ENCODE peak calls at places on chromosomes 3 and 15, in nine cellular contexts. X, M, H, J, Y, R, O, E and Q are unnamed samples.

GRCh38 chr15:30939161-30939560 is 35.4 kb downstream of the FAN1 start:
- DNase-seq in X (no peak), O (no peak), R (no peak), J (no peak), M (no peak), E (no peak), H (no peak), Y (no peak), Q (no peak)

GRCh38 chr15:23002920-23003319 is 22.8 kb upstream of the CYFIP1 start:
- DNase-seq in X (no peak), M (no peak), H (no peak), E (no peak), J (no peak), O (no peak), R (peak), Y (no peak), Q (no peak)

GRCh38 chr3:115784739-115785571 is 161.6 kb downstream of the GAP43 start:
- DNase-seq in E (no peak), Y (no peak), O (no peak), J (peak), X (no peak), H (peak), R (no peak), M (no peak), Q (no peak)

GRCh38 chr15:71051539-71051938 is 63.7 kb upstream of the THSD4 start:
- DNase-seq in Y (no peak), R (no peak), X (no peak), E (no peak), M (no peak), O (no peak), H (peak), J (peak), Q (no peak)

GRCh38 chr3:52323526-52324295 is 7.6 kb downstream of the DNAH1 start:
- DNase-seq in J (no peak), Y (no peak), X (no peak), E (no peak), O (no peak), M (peak), R (no peak), H (peak), Q (no peak)

GRCh38 chr3:39705351-39705900 is 104.0 kb upstream of the MYRIP start:
- DNase-seq in M (no peak), E (no peak), J (peak), O (no peak), H (peak), R (no peak), X (no peak), Y (no peak), Q (no peak)

GRCh38 chr15:66094331-66094730 is 159.2 kb downstream of the MEGF11 start:
- DNase-seq in J (no peak), X (no peak), H (no peak), E (no peak), R (peak), Y (no peak), O (no peak), M (no peak), Q (no peak)

GRCh38 chr3:27659279-27660021 is 62.7 kb downstream of the EOMES start:
- DNase-seq in H (peak), X (peak), J (peak), E (no peak), O (peak), M (peak), Y (no peak), R (no peak), Q (peak)

GRCh38 chr3:70261283-70261682 is 51.2 kb downstream of the MDFIC2 start:
- DNase-seq in Y (no peak), R (no peak), M (no peak), J (no peak), X (peak), O (no peak), E (no peak), H (no peak), Q (no peak)

GRCh38 chr3:46558184-46559029 is 7.7 kb downstream of the LRRC2 start:
- DNase-seq in X (peak), E (peak), R (peak), M (peak), J (peak), O (peak), H (peak), Y (peak), Q (peak)

GRCh38 chr3:13877911-13878710 is 1.8 kb downstream of the WNT7A start:
- DNase-seq in M (no peak), O (no peak), E (no peak), X (no peak), J (no peak), R (no peak), H (no peak), Y (no peak), Q (no peak)

GRCh38 chr3:56796202-56796601 is 5.5 kb downstream of the ARHGEF3 start:
- DNase-seq in M (no peak), Y (no peak), X (no peak), H (peak), J (no peak), O (no peak), R (peak), E (no peak), Q (no peak)

GRCh38 chr15:83626171-83626802 is 27.6 kb upstream of the ADAMTSL3 start:
- DNase-seq in X (no peak), O (no peak), R (no peak), J (peak), H (no peak), M (no peak), E (no peak), Y (no peak), Q (no peak)

GRCh38 chr15:28977377-28978010 is 91.7 kb downstream of the APBA2 start:
- DNase-seq in Y (no peak), X (peak), E (no peak), M (no peak), H (peak), R (no peak), J (peak), O (peak), Q (no peak)

GRCh38 chr15:88428053-88428452 is 39.1 kb downstream of the MRPL46 start:
- DNase-seq in M (no peak), O (no peak), Y (no peak), J (no peak), H (no peak), R (no peak), X (no peak), E (no peak), Q (no peak)

GRCh38 chr15:99564221-99565030 is 1.4 kb upstream of the MEF2A start:
- DNase-seq in R (peak), H (peak), Y (no peak), X (no peak), J (peak), E (no peak), O (peak), M (no peak), Q (no peak)

GRCh38 chr3:59879033-59879655 is 829.3 kb upstream of the CFAP20DC start:
- DNase-seq in O (no peak), E (no peak), X (no peak), H (no peak), R (no peak), M (no peak), Y (no peak), J (no peak), Q (no peak)

GRCh38 chr3:16319307-16319706 is 54.3 kb downstream of the OXNAD1 start:
- DNase-seq in X (peak), R (no peak), H (no peak), J (no peak), Y (no peak), M (no peak), O (peak), E (no peak), Q (peak)

GRCh38 chr3:135513106-135514063 is 452.1 kb upstream of the PPP2R3A start:
- DNase-seq in O (peak), Y (no peak), M (no peak), X (peak), E (no peak), J (peak), R (no peak), H (peak), Q (no peak)

GRCh38 chr3:39189648-39190269 is 2.6 kb downstream of the XIRP1 start:
- DNase-seq in Y (no peak), J (peak), X (peak), M (no peak), H (peak), R (peak), E (no peak), O (peak), Q (peak)

GRCh38 chr3:114152519-114153151 is 26.2 kb downstream of the DRD3 start:
- DNase-seq in M (peak), X (peak), J (peak), O (peak), R (peak), H (peak), E (peak), Y (peak), Q (peak)

GRCh38 chr3:43178891-43179366 is 73.0 kb upstream of the POMGNT2 start:
- DNase-seq in M (no peak), X (peak), E (no peak), Y (no peak), O (no peak), J (peak), R (no peak), H (peak), Q (no peak)

GRCh38 chr3:110685630-110686029 is 386.0 kb upstream of the NECTIN3 start:
- DNase-seq in J (no peak), R (no peak), O (no peak), E (no peak), H (no peak), M (no peak), X (no peak), Y (no peak), Q (no peak)

GRCh38 chr15:91710072-91710471 is 143.4 kb upstream of the SLCO3A1 start:
- DNase-seq in R (no peak), X (no peak), H (no peak), J (no peak), M (no peak), E (no peak), O (no peak), Y (no peak), Q (no peak)

GRCh38 chr3:48899298-48899697 is 616 bp upstream of the SLC25A20 start:
- DNase-seq in O (no peak), E (no peak), H (no peak), R (no peak), X (no peak), M (no peak), Y (no peak), J (peak), Q (no peak)
- TF ChIP-seq CTCF in O (no peak), E (no peak), H (no peak), R (no peak), X (no peak), M (no peak), Y (no peak), J (no peak), Q (no peak)

DNA sequence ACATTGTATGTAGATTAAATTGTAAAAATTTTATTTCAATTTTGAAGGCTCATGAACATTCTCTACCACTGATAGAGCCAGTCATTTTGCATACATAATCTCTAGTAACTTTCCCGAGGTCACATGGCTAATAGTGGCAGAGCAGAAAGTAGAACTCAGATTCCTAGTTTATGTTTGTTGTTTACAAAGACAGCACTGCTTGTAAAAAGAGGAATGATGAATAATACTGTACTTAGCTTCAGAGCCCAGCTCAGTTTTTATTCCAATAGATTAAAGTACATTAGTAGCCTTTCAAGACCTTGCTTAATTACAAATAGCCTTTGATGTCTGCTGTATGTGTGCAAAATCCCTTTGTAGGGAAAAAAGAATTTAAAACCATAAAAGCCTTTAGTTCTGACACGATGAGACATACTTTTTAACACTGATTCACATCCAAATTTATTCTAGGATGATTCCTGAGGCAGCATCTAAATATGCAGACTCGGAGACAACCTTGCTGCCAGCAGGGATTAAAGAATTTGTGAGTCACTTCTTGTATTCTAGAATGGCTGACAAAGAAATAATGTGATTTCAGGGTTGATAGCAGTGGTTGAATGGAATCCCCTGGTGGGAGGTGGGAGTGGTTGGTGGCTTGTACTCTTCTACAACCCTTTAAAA is 324.2 kb upstream of the TGFBR2 start:
- DNase-seq in R (no peak), Y (no peak), J (peak), E (no peak), O (peak), M (no peak), X (peak), H (peak), Q (no peak)
- TF ChIP-seq CTCF in R (no peak), Y (no peak), J (no peak), E (no peak), O (no peak), M (no peak), X (no peak), H (peak), Q (no peak)

DNA sequence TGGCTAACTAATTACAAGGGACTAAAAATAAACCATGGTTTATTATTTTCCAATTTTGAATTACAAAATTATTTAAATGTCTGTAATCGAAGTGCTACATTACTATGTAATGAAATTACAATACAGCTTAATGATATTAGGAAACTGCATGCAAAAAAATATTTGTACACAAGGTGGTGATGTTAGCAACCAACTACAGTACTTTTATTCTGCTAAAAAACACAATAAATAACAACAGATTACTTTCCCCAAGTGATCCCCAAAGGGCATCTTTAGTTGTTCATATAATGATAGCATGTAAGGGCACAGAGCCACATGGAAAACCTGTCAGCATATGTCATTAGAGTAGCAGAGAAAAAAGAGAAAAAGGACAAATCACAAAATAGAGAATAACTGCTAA is 147.5 kb upstream of the SOX2 start:
- DNase-seq in J (no peak), E (no peak), R (no peak), M (no peak), Y (no peak), H (no peak), X (no peak), O (no peak), Q (no peak)
- TF ChIP-seq CTCF in J (no peak), E (no peak), R (no peak), M (no peak), Y (no peak), H (no peak), X (no peak), O (no peak), Q (no peak)

GRCh38 chr3:123296261-123296660 is 94.5 kb downstream of the SEC22A start:
- DNase-seq in X (no peak), O (no peak), R (peak), J (no peak), E (no peak), H (no peak), M (peak), Y (no peak), Q (no peak)

GRCh38 chr3:123295901-123296250 is 94.1 kb downstream of the SEC22A start:
- DNase-seq in M (no peak), J (no peak), H (no peak), X (no peak), R (peak), Y (no peak), O (no peak), E (no peak), Q (no peak)

GRCh38 chr3:123296836-123297626 is 95.3 kb downstream of the SEC22A start:
- DNase-seq in E (no peak), J (no peak), X (no peak), M (peak), R (peak), O (no peak), Y (no peak), H (no peak), Q (no peak)

GRCh38 chr3:123294296-123294938 is 92.7 kb downstream of the SEC22A start:
- DNase-seq in O (no peak), M (no peak), H (no peak), R (peak), Y (no peak), E (no peak), X (no peak), J (no peak), Q (no peak)

GRCh38 chr3:123295171-123295900 is 93.6 kb downstream of the SEC22A start:
- DNase-seq in H (no peak), M (no peak), Y (no peak), J (no peak), X (no peak), E (no peak), R (peak), O (no peak), Q (no peak)
- TF ChIP-seq CTCF in H (no peak), M (no peak), Y (no peak), J (no peak), X (no peak), E (no peak), R (no peak), O (no peak), Q (no peak)

GRCh38 chr15:50236433-50236832 is 29.1 kb downstream of the HDC start:
- DNase-seq in M (no peak), E (no peak), Y (no peak), X (no peak), R (no peak), J (no peak), O (no peak), H (no peak), Q (no peak)

GRCh38 chr15:50244153-50244552 is 21.4 kb downstream of the HDC start:
- DNase-seq in J (no peak), E (no peak), H (no peak), M (no peak), O (no peak), R (no peak), Y (no peak), X (no peak), Q (no peak)

GRCh38 chr15:50238263-50238662 is 27.3 kb downstream of the HDC start:
- DNase-seq in X (no peak), J (no peak), H (no peak), E (no peak), O (no peak), M (no peak), Y (no peak), R (no peak), Q (no peak)

GRCh38 chr15:50244959-50245624 is 20.4 kb downstream of the HDC start:
- DNase-seq in E (no peak), X (no peak), Y (no peak), O (no peak), M (no peak), R (no peak), H (no peak), J (no peak), Q (no peak)

DNA sequence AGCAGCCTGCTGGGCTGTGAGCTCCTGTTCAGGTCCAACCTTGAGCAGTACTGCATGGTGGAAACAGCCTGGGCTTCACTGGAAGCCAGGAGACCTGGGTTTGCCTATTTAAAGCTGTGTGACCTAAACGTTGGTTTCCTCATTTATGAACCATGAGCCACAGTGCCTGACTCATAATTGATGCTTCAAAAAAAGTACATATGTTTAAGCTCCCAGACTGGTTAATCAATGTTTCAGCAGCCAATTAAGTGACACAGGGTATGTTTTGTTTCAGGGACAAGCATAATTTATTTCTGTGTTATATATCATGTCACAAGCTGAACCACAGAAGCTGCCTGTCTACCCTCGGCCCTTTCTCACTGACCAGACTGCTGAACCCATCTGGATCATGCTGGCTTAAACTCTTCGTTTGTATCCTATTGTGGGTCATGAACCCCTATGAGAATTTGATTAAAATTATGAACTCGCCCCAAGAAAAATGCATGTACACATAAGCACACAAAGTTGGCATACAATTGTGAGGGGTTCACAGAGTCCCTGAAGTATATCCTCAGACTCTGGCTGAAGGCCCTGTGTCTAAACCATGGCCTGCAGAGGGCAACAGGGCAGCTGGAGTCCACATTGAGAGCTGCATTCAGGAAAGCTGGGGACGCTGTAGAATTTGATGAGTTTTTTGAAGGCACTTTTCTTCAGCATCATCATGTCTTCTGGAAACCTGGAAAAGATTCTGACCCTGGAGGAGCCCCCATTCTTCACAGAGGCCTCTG is 23.7 kb downstream of the HDC start:
- DNase-seq in H (peak), E (no peak), J (peak), O (no peak), Y (no peak), R (no peak), X (no peak), M (no peak), Q (no peak)
- TF ChIP-seq CTCF in H (peak), E (no peak), J (no peak), O (no peak), Y (no peak), R (no peak), X (no peak), M (no peak), Q (no peak)

GRCh38 chr3:168040624-168041208 is 55.0 kb downstream of the GOLIM4 start:
- DNase-seq in M (no peak), X (peak), O (peak), J (peak), H (peak), Y (no peak), E (no peak), R (no peak), Q (no peak)
- TF ChIP-seq CTCF in M (peak), X (peak), O (peak), J (peak), H (peak), Y (no peak), E (peak), R (no peak), Q (no peak)

GRCh38 chr3:139745831-139746230 is 68.1 kb upstream of the NMNAT3 start:
- DNase-seq in M (no peak), X (no peak), E (no peak), H (peak), O (no peak), Y (no peak), J (peak), R (no peak), Q (no peak)

GRCh38 chr3:139751789-139752188 is 74.0 kb upstream of the NMNAT3 start:
- DNase-seq in Y (no peak), H (no peak), E (no peak), J (no peak), O (no peak), X (no peak), M (no peak), R (no peak), Q (no peak)

GRCh38 chr3:139746481-139746880 is 68.7 kb upstream of the NMNAT3 start:
- DNase-seq in O (peak), Y (no peak), H (no peak), X (no peak), M (no peak), E (no peak), J (no peak), R (no peak), Q (no peak)
- TF ChIP-seq CTCF in O (no peak), Y (no peak), H (no peak), X (no peak), M (no peak), E (no peak), J (no peak), R (no peak), Q (no peak)

GRCh38 chr3:127175272-127175671 is 17.7 kb upstream of the PRR23E start:
- DNase-seq in R (no peak), H (no peak), Y (no peak), E (no peak), J (no peak), O (no peak), X (no peak), M (no peak), Q (no peak)

GRCh38 chr3:127174284-127174683 is 18.6 kb upstream of the PRR23E start:
- DNase-seq in M (no peak), E (no peak), H (no peak), R (no peak), O (no peak), X (no peak), Y (no peak), J (no peak), Q (no peak)

GRCh38 chr3:127173516-127174166 is 19.3 kb upstream of the PRR23E start:
- DNase-seq in X (no peak), H (no peak), O (no peak), J (no peak), R (no peak), M (no peak), Y (no peak), E (no peak), Q (no peak)

GRCh38 chr3:127174715-127175140 is 18.2 kb upstream of the PRR23E start:
- DNase-seq in O (no peak), M (no peak), J (no peak), Y (no peak), X (no peak), E (no peak), R (no peak), H (no peak), Q (no peak)

GRCh38 chr3:127177226-127177625 is 15.7 kb upstream of the PRR23E start:
- DNase-seq in H (no peak), X (peak), Y (no peak), M (no peak), J (no peak), R (no peak), O (no peak), E (no peak), Q (no peak)
- TF ChIP-seq CTCF in H (peak), X (no peak), Y (no peak), M (peak), J (no peak), R (no peak), O (no peak), E (no peak), Q (no peak)